ENCODE peak calls at places on chromosomes 12 and 14, in seven cellular contexts. N, D, C, L, T, O and I are unnamed samples.

GRCh38 chr12:98424726-98425401 is 90.5 kb upstream of the TMPO start:
- DNase-seq in N (peak), D (peak), C (peak), L (peak), T (peak), O (peak), I (peak)

GRCh38 chr12:55720894-55721444 is 776 bp downstream of the RDH5 start:
- DNase-seq in N (peak), D (peak), C (peak), L (peak), T (peak), O (peak), I (peak)

GRCh38 chr14:101151930-101152310 is 248.4 kb upstream of the RTL1 start:
- DNase-seq in N (no peak), D (no peak), C (no peak), L (no peak), T (no peak), O (no peak), I (no peak)

GRCh38 chr14:51533160-51533559 is 118.5 kb upstream of the FRMD6 start:
- DNase-seq in N (peak), D (peak), C (no peak), L (peak), T (peak), O (no peak), I (peak)

GRCh38 chr12:29149691-29150382 is 759 bp downstream of the FAR2 start:
- DNase-seq in N (no peak), D (no peak), C (peak), L (no peak), T (no peak), O (peak), I (no peak)

GRCh38 chr12:124995200-124995961 is 1.9 kb downstream of the BRI3BP start:
- DNase-seq in N (no peak), D (no peak), C (no peak), L (no peak), T (no peak), O (peak), I (no peak)

GRCh38 chr14:83991666-83992065 is 1538.3 kb upstream of the FLRT2 start:
- DNase-seq in N (no peak), D (no peak), C (no peak), L (peak), T (no peak), O (no peak), I (no peak)

GRCh38 chr12:12492547-12492946 is 70.1 kb downstream of the DUSP16 start:
- DNase-seq in N (no peak), D (no peak), C (no peak), L (no peak), T (no peak), O (no peak), I (no peak)

GRCh38 chr14:77206877-77207389 is 25.3 kb downstream of the TMEM63C start:
- DNase-seq in N (no peak), D (no peak), C (no peak), L (no peak), T (no peak), O (no peak), I (no peak)

GRCh38 chr12:116896525-116896924 is 14.2 kb upstream of the FBXW8 start:
- DNase-seq in N (no peak), D (no peak), C (no peak), L (no peak), T (no peak), O (no peak), I (no peak)

GRCh38 chr14:79809849-79810612 is 401.3 kb downstream of the DIO2 start:
- DNase-seq in N (no peak), D (no peak), C (no peak), L (peak), T (peak), O (peak), I (no peak)

GRCh38 chr14:29163109-29163508 is 396.5 kb downstream of the FOXG1 start:
- DNase-seq in N (no peak), D (no peak), C (no peak), L (no peak), T (no peak), O (no peak), I (no peak)

GRCh38 chr14:29168149-29168548 is 401.6 kb downstream of the FOXG1 start:
- DNase-seq in N (no peak), D (no peak), C (no peak), L (no peak), T (no peak), O (no peak), I (no peak)

GRCh38 chr14:29169408-29169807 is 402.8 kb downstream of the FOXG1 start:
- DNase-seq in N (no peak), D (no peak), C (no peak), L (no peak), T (no peak), O (no peak), I (no peak)

DNA sequence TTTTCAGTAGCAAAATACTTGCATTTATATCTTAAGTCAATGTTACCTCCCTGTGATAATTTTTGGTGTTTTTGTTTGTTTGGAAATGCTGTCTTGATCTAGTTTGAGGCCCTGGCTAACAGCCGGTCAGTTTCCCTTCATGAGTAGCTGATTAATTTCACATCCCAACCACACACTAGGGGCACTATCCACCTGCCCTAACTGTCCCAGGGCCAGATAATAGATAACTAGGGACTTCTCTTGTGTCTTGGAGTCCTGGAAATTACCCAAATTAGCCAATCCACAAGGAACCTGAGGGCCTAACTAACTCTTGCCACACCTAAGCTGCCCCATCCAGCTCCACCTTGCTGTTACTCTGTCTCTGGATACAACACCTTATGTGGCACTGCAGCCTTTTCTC is 399.9 kb downstream of the FOXG1 start:
- DNase-seq in N (no peak), D (no peak), C (no peak), L (no peak), T (no peak), O (no peak), I (no peak)
- TF ChIP-seq CTCF in N (no peak), D (no peak), C (no peak), L (no peak), T (no peak), O (no peak), I (no peak)

DNA sequence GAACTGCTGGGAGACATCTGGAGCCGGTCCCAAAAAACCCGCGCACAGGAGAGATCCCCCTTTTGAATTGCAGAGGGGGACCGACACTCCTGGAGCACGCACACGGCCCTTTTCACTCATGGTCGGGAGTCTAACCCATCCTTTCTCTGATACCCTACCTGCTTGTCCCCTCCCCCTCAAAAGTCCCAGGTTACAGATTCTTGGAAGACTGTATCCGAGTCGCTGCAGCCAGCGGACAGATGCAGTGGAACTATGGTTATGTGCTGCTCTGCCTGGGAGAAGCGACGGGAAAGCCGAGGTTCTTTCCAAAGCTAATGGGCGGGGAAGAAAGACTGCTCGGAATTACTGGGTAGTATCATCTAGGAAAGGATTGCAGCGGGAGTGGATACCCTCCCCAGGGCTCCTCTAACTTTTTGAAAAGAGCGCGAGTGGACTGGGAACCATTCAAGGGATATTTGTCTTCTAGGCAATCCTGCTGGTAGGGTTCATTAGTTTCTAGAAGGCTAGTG is 1.5 kb downstream of the PTHLH start:
- DNase-seq in N (no peak), D (no peak), C (no peak), L (no peak), T (peak), O (no peak), I (no peak)
- H3K4me3 ChIP-seq in N (peak), D (peak), C (no peak), L (no peak), T (no peak), O (peak), I (peak)

GRCh38 chr12:104175726-104176247 is 37.8 kb upstream of the NFYB start:
- DNase-seq in N (no peak), D (no peak), C (no peak), L (no peak), T (no peak), O (no peak), I (no peak)

GRCh38 chr12:104177336-104177662 is 38.3 kb upstream of the TXNRD1 start:
- DNase-seq in N (no peak), D (no peak), C (no peak), L (no peak), T (no peak), O (no peak), I (no peak)

GRCh38 chr12:104181313-104181712 is 34.3 kb upstream of the TXNRD1 start:
- DNase-seq in N (peak), D (peak), C (no peak), L (peak), T (peak), O (no peak), I (peak)

GRCh38 chr12:104180389-104180788 is 35.2 kb upstream of the TXNRD1 start:
- DNase-seq in N (no peak), D (no peak), C (no peak), L (no peak), T (no peak), O (no peak), I (no peak)

DNA sequence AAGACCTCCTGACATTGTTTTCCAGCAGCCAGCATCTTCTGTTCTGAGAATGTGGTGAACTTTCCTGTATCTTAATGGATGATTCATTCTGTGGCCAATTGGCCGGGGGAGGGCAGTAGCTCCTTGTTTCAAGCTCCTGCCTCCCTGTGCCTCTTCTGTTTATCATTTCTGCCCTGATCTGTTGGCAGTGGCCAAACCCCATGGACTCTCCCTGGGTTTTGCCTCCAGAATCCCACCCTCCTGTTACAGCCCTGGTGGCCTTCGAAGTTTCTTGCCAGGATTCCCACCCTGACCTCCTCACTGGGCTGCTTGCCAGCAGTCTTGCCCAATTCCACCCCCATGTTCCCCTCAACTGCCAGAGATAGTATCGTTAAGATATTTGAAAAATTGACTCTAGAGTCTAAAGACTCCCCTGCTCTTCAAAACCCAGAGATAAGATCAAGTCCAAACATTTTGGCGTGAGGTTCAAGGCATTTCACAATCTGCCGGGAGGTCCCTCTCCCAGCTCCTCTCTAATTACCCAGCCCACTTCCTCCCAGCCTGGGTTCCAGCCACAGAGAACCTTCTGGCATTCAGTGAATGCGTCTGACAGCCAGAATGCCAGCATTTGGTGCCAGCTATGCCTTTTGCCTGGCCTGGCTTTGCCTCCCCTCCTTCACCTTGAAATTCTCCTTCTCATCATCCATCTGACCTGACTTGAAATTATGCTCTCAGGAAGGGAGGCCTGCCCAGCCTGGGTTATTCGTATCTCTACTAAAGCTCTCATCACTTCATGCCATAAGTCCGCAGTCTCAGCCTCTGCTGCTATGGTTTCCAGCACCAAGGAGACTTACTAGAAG is 37.7 kb upstream of the TXNRD1 start:
- DNase-seq in N (peak), D (peak), C (no peak), L (peak), T (peak), O (peak), I (peak)
- TF ChIP-seq CTCF in N (peak), D (peak), C (no peak), L (peak), T (peak), O (no peak), I (peak)

DNA sequence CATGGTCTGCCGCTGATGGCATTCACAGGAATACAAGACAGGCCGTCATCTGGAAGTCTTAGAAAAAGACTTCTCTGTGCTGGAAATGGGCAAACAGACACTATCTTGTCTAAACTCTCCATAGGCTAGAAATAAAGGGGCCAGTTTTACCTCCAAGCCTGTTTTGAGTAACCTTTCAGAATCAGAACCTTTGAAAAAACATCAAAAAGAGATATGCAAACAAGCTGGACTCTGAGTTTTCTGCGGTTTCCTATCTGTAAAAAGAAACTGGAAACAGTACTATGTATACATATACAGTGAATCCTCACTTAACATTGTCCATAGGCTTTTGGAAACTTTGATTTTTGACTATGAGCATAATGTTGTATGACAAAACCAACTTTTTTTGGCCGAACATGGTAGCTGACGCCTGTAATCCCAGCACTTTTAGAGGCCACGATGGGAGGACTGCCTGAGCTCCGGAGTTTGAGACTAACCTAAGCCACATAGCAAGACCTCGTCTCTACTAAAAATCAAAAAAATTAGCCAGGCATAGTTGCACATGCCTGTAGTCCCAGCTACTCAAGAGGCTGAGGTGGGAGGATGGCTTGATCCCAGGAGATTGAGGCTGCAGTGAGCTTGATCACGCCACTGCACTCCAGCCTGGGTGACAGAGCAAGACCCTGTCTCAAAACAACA is 92.9 kb upstream of the MAX start:
- DNase-seq in N (no peak), D (no peak), C (no peak), L (no peak), T (no peak), O (no peak), I (no peak)
- H3K4me3 ChIP-seq in N (no peak), D (no peak), C (no peak), L (no peak), T (no peak), O (no peak), I (no peak)

DNA sequence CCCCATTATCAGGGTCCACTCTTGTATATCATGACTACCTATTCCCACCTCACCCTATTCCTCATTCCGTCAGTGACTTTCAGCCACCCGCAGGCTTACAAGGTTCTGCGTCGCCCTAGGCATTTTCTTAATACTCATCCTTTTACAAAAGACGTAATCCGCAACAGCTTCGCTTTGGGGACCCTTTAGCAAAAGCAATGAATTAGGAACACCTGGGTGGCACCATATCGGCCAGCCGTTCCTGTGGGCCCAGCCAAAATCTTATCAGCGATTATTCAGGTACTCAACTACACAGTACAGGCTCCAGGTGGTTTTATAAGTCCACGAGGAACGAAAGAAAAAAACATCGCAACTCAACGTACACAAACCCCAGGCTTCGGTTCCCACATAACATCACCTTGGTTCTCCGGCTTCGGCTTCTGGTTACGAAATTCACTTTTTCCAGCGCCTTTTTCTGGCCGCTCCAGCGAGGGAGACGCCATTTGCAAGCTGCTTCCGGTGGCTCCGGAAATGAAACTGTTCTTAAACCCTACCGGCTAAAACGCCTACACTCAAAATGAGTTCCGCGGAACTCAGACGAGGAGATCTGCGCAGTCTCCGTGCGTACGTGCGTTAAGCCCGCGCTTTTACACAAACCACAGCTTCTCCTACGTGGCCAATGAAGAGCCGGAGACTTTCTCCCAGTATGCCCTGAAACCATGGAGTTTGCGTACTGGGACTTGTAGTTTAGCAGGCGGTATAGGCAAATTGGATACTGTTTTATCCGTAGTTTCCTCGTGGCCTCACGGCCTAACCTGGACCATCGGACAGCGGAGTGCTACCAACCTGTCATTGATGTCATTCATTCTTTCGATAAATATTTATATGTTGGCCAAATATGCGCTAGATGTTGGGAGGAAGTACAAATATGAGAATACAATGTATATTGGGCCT is at the start of gene KRR1:
- DNase-seq in N (peak), D (peak), C (peak), L (peak), T (peak), O (peak), I (peak)
- TF ChIP-seq CTCF in N (no peak), D (no peak), C (no peak), L (no peak), T (peak), O (peak), I (no peak)

GRCh38 chr14:90396342-90397339 is at the start of gene CALM1:
- DNase-seq in N (peak), D (peak), C (peak), L (peak), T (peak), O (peak), I (peak)

GRCh38 chr14:90398315-90398811 is 1.5 kb downstream of the CALM1 start:
- DNase-seq in N (no peak), D (no peak), C (peak), L (no peak), T (no peak), O (peak), I (no peak)

GRCh38 chr14:90398841-90399540 is 2.2 kb downstream of the CALM1 start:
- DNase-seq in N (no peak), D (no peak), C (no peak), L (no peak), T (no peak), O (no peak), I (no peak)

GRCh38 chr14:90399541-90400444 is 3.0 kb downstream of the CALM1 start:
- DNase-seq in N (peak), D (peak), C (peak), L (peak), T (peak), O (peak), I (peak)

GRCh38 chr14:90397401-90398314 is 829 bp downstream of the CALM1 start:
- DNase-seq in N (no peak), D (peak), C (peak), L (peak), T (no peak), O (peak), I (peak)
- H3K4me3 ChIP-seq in N (peak), D (peak), C (peak), L (peak), T (peak), O (peak), I (peak)

GRCh38 chr12:49091056-49091835 is 3.4 kb downstream of the DHH start:
- DNase-seq in N (no peak), D (no peak), C (no peak), L (no peak), T (no peak), O (no peak), I (no peak)

GRCh38 chr12:49088190-49088931 is 6.2 kb downstream of the DHH start:
- DNase-seq in N (peak), D (peak), C (peak), L (peak), T (peak), O (peak), I (peak)

GRCh38 chr12:49091836-49092085 is 2.8 kb downstream of the DHH start:
- DNase-seq in N (peak), D (no peak), C (no peak), L (peak), T (peak), O (no peak), I (peak)

GRCh38 chr12:49088932-49089330 is 5.7 kb downstream of the DHH start:
- DNase-seq in N (no peak), D (no peak), C (no peak), L (no peak), T (no peak), O (no peak), I (no peak)

DNA sequence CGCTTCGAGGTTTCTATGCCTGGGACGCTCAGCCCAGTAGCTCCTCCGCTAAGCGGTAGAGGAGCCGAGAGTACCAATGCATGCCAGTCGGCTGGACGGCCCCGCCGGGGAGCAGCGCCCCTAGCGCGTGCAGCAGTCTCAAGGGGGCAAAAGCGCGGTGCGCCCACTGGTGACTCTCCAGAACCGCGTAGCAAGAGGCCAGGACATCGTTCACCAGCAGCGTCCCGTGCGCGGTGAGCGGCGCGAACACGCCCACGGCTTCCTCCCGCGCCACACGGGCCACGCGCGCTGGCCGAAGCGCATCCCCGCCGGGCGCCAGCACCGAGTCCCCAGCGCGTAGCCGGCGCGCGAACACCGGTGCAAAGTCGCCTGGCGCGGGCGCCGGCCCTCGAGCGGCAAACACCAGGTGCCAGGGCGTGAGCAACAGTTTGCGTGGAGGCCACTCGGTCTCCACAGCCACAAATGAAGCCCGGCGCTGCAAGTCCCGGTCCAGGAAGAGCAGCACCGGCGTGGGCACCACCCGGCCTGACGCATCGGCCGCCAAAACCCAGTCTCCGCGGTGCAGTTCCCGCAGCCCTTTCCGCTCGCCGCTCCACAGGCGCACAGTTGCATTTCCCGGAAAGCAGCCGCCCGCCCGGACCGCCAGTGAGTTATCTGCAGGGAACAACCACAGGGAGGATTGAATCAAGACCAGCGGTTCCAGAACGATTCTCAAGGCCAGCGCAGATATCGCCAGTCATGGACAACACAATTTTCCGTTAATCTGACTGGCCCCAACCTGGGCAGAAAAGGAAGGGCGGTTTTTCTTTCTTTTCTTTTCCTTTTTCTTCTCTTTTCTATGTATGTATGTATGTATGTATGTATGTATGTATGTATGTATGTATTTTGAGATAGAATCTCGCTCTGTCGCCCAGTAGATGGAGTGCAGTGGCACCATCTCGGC is 4.5 kb downstream of the DHH start:
- DNase-seq in N (peak), D (peak), C (peak), L (peak), T (peak), O (no peak), I (peak)
- TF ChIP-seq CTCF in N (peak), D (no peak), C (no peak), L (peak), T (peak), O (no peak), I (peak)